ENCODE peak calls at places on chromosome 15, in seven cellular contexts. K, T, G, M, O, A and U are unnamed samples. For H3K9me3, the result is how much of the 10 kb centered on the place peaks cover.

GRCh38 chr15:98580577-98580976 is 67.8 kb upstream of the IGF1R start:
- ATAC-seq in K (no peak), T (no peak), G (no peak), M (no peak), O (no peak), A (no peak), U (no peak)

GRCh38 chr15:58737298-58737697 is 12.2 kb downstream of the ADAM10 start:
- ATAC-seq in K (no peak), T (no peak), G (no peak), M (no peak), O (no peak), A (no peak), U (no peak)

GRCh38 chr15:64842099-64842940 is 605 bp downstream of the PLEKHO2 start:
- ATAC-seq in K (no peak), T (peak), G (peak), M (no peak), O (peak), A (peak), U (no peak)

GRCh38 chr15:65086680-65087111 is 10.2 kb downstream of the KBTBD13 start:
- ATAC-seq in K (peak), T (peak), G (peak), M (peak), O (no peak), A (peak), U (no peak)

GRCh38 chr15:82539690-82540054 is 585 bp downstream of the RPS17 start:
- ATAC-seq in K (peak), T (no peak), G (peak), M (no peak), O (peak), A (no peak), U (no peak)

GRCh38 chr15:38059665-38060064 is 125.2 kb downstream of the TMCO5A start:
- ATAC-seq in K (peak), T (no peak), G (no peak), M (no peak), O (no peak), A (no peak), U (no peak)

GRCh38 chr15:44243146-44243545 is 45.4 kb upstream of the GOLM2 start:
- ATAC-seq in K (no peak), T (no peak), G (no peak), M (no peak), O (no peak), A (no peak), U (no peak)

GRCh38 chr15:99977945-99978344 is 244.7 kb upstream of the LYSMD4 start:
- ATAC-seq in K (no peak), T (no peak), G (no peak), M (no peak), O (no peak), A (no peak), U (no peak)

GRCh38 chr15:81378438-81378837 is 4.4 kb upstream of the TMC3 start:
- ATAC-seq in K (no peak), T (no peak), G (no peak), M (no peak), O (no peak), A (no peak), U (no peak)

GRCh38 chr15:84783493-84784251 is 33.5 kb upstream of the ALPK3 start:
- ATAC-seq in K (no peak), T (peak), G (no peak), M (no peak), O (no peak), A (peak), U (no peak)

GRCh38 chr15:45958924-45959323 is 324.1 kb downstream of the SQOR start:
- ATAC-seq in K (no peak), T (no peak), G (no peak), M (no peak), O (no peak), A (no peak), U (no peak)

GRCh38 chr15:78640840-78641733 is at the start of gene CHRNB4:
- ATAC-seq in K (peak), T (no peak), G (peak), M (peak), O (peak), A (peak), U (no peak)

GRCh38 chr15:47571241-47571640 is 146.1 kb upstream of the SEMA6D start:
- ATAC-seq in K (no peak), T (no peak), G (no peak), M (no peak), O (no peak), A (no peak), U (no peak)

GRCh38 chr15:99180287-99180962 is 69.0 kb downstream of the TTC23 start:
- ATAC-seq in K (no peak), T (peak), G (no peak), M (no peak), O (no peak), A (no peak), U (no peak)

GRCh38 chr15:92663250-92663951 is 7.8 kb upstream of the FAM174B start:
- ATAC-seq in K (peak), T (no peak), G (no peak), M (no peak), O (no peak), A (no peak), U (no peak)

GRCh38 chr15:37933685-37934084 is 755 bp upstream of the TMCO5A start:
- ATAC-seq in K (no peak), T (no peak), G (no peak), M (no peak), O (no peak), A (no peak), U (no peak)

GRCh38 chr15:78893538-78893937 is 20.8 kb downstream of the MORF4L1 start:
- ATAC-seq in K (peak), T (no peak), G (no peak), M (no peak), O (no peak), A (no peak), U (no peak)

GRCh38 chr15:92869263-92869940 is 30.7 kb upstream of the CHD2 start:
- ATAC-seq in K (no peak), T (peak), G (no peak), M (no peak), O (peak), A (peak), U (peak)

GRCh38 chr15:85706779-85707518 is 87.8 kb downstream of the KLHL25 start:
- ATAC-seq in K (peak), T (peak), G (no peak), M (no peak), O (peak), A (peak), U (peak)

GRCh38 chr15:92733934-92734521 is 78.5 kb upstream of the FAM174B start:
- ATAC-seq in K (peak), T (no peak), G (peak), M (no peak), O (peak), A (peak), U (peak)

GRCh38 chr15:85769182-85769900 is 25.4 kb downstream of the KLHL25 start:
- ATAC-seq in K (no peak), T (no peak), G (no peak), M (no peak), O (no peak), A (no peak), U (no peak)

GRCh38 chr15:64566629-64567427 is 106.5 kb downstream of the ZNF609 start:
- ATAC-seq in K (peak), T (peak), G (peak), M (peak), O (peak), A (peak), U (no peak)

GRCh38 chr15:73633991-73634495 is 854 bp upstream of the NPTN start:
- ATAC-seq in K (no peak), T (peak), G (no peak), M (peak), O (peak), A (no peak), U (no peak)

GRCh38 chr15:91926871-91927270 is 73.4 kb downstream of the SLCO3A1 start:
- ATAC-seq in K (no peak), T (no peak), G (no peak), M (no peak), O (peak), A (no peak), U (peak)

GRCh38 chr15:76335851-76336253 is 721 bp upstream of the ISL2 start:
- ATAC-seq in K (peak), T (no peak), G (peak), M (peak), O (no peak), A (no peak), U (peak)

GRCh38 chr15:51030649-51031316 is 63.9 kb downstream of the TNFAIP8L3 start:
- ATAC-seq in K (no peak), T (peak), G (no peak), M (no peak), O (no peak), A (peak), U (peak)

GRCh38 chr15:41490355-41490754 is 3.3 kb upstream of the ITPKA start:
- ATAC-seq in K (peak), T (no peak), G (no peak), M (peak), O (peak), A (no peak), U (no peak)

GRCh38 chr15:38054488-38054887 is 120.0 kb downstream of the TMCO5A start:
- ATAC-seq in K (no peak), T (no peak), G (no peak), M (no peak), O (no peak), A (no peak), U (no peak)

DNA sequence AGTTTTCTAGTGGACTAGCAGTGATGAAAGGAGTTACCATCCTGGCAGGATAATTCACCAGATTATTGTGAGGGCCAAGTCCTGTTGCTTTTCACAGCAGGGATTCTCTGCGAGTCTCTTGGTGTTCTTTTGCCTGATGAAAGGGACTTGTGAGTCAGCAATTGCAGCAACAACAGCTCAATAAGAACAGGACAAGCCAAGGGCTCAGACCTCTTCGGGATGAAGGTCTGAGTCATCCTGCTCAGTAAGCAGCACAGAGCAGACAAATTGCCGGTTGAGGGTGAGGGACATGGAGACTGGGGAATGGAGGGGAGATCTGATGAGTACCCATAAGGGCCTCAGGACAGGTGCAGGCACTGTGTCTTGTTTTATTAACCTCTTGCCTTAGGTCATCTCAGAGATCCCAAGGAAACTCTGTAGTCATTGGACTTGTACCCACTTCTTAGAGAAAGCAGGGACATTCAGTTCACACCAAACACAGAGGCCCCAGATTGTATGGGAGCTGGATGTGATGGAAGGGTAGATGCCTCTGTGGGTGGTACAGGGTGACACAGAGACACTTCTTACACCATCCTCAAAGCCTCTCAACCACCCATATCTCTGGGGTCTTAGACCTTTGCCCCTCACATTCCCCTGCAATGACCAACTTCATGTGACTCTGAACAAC is 173.8 kb upstream of the TLE3 start:
- ATAC-seq in K (no peak), T (no peak), G (no peak), M (peak), O (peak), A (peak), U (peak)
- TF ChIP-seq POLR2AphosphoS5 in K (no peak), T (no peak), G (no peak), M (peak), O (peak), A (no peak), U (peak)

GRCh38 chr15:25176991-25177954 is 222.5 kb downstream of the SNRPN start:
- ATAC-seq in K (no peak), T (no peak), G (no peak), M (no peak), O (no peak), A (no peak), U (no peak)
- H3K9me3 ChIP-seq in K (under half), T (half or more), G (under half), M (under half), O (under half), A (under half), U (half or more)

DNA sequence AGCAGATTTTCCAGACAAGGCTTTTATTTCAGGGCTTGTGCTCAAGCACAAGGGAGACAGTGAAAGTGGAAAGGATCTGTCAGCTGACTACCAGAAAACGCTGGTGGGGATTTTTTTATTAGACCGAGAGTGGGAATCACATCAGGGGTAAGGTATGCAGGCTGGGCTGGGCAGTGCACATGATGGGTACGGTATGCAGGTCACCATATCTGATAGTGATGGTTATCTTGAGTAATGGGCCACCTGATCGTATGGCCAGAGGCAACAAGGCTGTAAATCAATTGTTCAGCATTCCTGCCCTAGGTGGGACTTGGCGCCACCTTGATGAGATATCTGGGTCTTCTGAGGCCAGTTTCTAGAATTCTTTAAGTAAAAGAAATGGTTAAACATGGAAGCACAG is 36.9 kb upstream of the PIAS1 start:
- ATAC-seq in K (no peak), T (no peak), G (no peak), M (no peak), O (no peak), A (no peak), U (no peak)
- TF ChIP-seq POLR2AphosphoS5 in K (no peak), T (no peak), G (no peak), M (no peak), O (no peak), A (no peak), U (no peak)

DNA sequence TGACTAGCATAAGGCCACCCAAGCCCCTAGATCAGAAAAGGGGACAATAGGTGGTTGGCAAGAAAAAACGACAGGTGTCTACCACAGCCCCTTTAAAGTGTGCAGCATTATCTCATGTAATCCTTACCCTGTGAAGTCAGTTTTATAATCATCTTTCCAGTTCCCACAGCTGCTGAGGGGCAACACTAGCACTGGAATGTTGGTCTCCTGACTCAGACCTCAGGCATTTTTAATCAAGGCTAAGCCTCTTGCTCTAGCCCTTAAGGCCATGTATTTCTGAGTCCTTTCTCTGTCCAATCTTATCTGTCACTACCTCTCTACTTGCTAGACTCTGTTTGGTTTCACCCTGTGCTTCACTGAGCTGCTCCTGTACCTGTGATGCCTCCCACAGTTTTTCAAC is 171.7 kb downstream of the TLE3 start:
- ATAC-seq in K (no peak), T (no peak), G (no peak), M (no peak), O (no peak), A (no peak), U (no peak)
- H3K9me3 ChIP-seq in K (under half), T (under half), G (under half), M (under half), O (under half), A (under half), U (under half)

DNA sequence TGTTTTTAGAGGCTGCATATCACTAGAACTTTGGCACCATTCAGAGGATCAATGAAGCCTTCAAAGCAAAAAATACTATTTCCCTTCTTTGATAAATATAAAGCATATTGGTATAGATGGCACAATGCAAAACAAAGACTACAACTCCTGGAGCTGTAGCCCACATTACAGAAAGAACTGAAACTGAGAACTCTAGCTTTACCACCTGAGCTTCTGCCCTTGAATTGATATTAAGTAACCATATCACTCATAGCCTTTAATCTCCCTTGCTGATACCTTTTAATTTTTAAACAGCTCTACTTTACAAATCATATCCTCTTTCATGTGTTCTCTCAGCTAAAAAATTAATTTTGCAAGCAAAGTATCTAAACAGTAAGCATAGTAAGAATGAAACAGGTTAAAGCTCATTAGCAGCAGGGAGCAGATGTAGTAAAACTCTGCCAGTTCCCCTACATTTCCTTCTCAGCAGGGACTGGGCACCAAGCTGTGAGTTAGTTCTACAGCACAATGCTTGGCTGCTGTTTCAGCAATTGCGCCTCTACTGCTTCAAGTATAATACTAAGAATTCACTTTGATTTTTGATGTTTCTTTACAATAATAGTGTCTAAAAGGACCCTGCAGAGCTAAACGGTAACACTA is 97.9 kb upstream of the NANOGP8 start:
- ATAC-seq in K (peak), T (no peak), G (no peak), M (no peak), O (no peak), A (no peak), U (no peak)
- TF ChIP-seq POLR2AphosphoS5 in K (no peak), T (no peak), G (no peak), M (no peak), O (no peak), A (no peak), U (no peak)

GRCh38 chr15:62164500-62165028 is 521 bp downstream of the C2CD4B start:
- ATAC-seq in K (no peak), T (peak), G (no peak), M (no peak), O (peak), A (peak), U (peak)
- H3K9me3 ChIP-seq in K (under half), T (under half), G (under half), M (under half), O (under half), A (under half), U (under half)

DNA sequence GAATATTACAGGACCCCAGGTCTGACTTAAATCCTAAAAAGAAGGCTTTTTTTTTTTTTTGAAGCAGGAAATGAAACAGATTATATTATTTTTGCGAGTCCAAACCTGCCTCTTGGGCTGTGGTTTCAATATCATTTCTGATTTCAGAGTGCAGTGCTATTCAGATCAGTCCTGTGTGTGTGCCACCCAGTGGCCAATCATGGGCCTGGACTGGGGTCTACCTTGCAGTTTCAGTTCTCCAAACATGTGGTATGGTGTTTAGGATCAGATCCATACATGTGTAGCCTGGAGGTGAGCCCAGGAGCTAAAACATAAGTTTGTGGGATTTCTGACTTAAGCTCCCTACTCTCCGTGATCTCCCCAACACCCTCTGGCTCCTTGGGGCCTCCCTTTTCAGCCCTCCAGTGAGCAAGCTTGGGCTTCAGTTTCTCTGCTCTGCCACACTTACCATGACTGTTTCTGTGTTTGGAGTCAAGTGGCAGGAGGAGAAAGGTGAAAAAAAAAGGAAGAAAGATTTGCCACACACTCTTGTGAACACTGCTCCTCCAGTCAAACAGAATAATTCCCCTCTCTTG is 12.1 kb upstream of the THSD4 start:
- ATAC-seq in K (peak), T (peak), G (peak), M (peak), O (peak), A (peak), U (no peak)
- TF ChIP-seq POLR2AphosphoS5 in K (no peak), T (no peak), G (no peak), M (no peak), O (no peak), A (no peak), U (no peak)

GRCh38 chr15:25057574-25057973 is 102.8 kb downstream of the SNRPN start:
- ATAC-seq in K (no peak), T (no peak), G (no peak), M (no peak), O (no peak), A (no peak), U (no peak)
- H3K9me3 ChIP-seq in K (half or more), T (half or more), G (under half), M (half or more), O (half or more), A (half or more), U (under half)

DNA sequence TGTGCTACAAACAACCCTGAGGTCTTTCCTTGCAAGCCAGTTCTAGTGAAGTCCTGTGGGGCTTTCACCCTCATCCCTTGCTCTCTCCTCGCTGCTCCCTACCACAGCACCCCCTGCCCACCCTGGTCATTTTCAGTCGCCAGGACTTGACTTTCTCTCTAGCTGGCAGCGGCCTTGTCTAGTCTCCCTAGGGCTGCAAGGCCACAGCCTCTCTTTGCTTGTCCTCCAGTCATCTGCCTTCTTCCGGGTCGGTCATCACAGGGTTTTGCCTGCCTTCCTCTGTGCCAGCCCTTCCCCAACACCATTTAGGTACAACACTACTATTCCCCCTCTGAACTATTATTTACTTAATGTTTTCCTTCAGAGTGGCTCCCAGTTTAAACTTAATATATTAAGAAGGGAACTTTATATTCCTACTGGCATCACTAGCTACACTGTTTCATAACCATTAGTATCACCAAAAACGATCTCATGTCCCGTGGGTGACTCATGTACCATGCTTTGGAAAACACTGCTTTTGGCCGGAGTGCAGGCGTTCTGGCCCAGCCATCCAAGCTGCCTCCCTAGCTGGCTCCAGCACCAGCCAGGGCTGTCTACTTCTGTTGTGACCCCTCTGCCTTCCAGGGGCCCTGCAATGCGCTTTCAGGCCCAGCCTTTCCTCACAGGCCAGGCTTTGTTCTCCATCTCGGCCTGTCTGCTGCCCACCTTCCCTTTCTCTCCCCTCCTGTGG is 21.4 kb downstream of the FAH start:
- ATAC-seq in K (no peak), T (no peak), G (no peak), M (no peak), O (peak), A (no peak), U (peak)
- TF ChIP-seq POLR2AphosphoS5 in K (no peak), T (no peak), G (no peak), M (no peak), O (no peak), A (no peak), U (peak)

GRCh38 chr15:20352241-20353200 is 189.1 kb downstream of the GOLGA6L6 start:
- ATAC-seq in K (no peak), T (no peak), G (no peak), M (no peak), O (peak), A (no peak), U (no peak)
- H3K9me3 ChIP-seq in K (under half), T (under half), G (under half), M (half or more), O (under half), A (under half), U (under half)